ENCODE peak calls at places on chromosome 3, in nine cellular contexts. Z, D, J, R, Q, S, Y, H and G are unnamed samples. For H3K27me3, the result is how much of the 10 kb centered on the place peaks cover.

GRCh38 chr3:23096041-23096440 is 107.1 kb upstream of the UBE2E2 start:
- DNase-seq in Z (no peak), D (no peak), J (no peak), R (no peak), Q (no peak), S (no peak), Y (peak), H (no peak), G (no peak)

GRCh38 chr3:48268936-48269551 is 28.1 kb downstream of the ZNF589 start:
- DNase-seq in Z (no peak), D (no peak), J (peak), R (no peak), Q (no peak), S (no peak), Y (no peak), H (no peak), G (no peak)

GRCh38 chr3:77186319-77186718 is 146.4 kb downstream of the ROBO2 start:
- DNase-seq in Z (no peak), D (no peak), J (no peak), R (no peak), Q (no peak), S (no peak), Y (no peak), H (no peak), G (no peak)

GRCh38 chr3:52232279-52233107 is 6.5 kb downstream of the TWF2 start:
- DNase-seq in Z (peak), D (no peak), J (no peak), R (no peak), Q (no peak), S (peak), Y (peak), H (no peak), G (no peak)

GRCh38 chr3:44525060-44525459 is 29.9 kb upstream of the ZKSCAN7 start:
- DNase-seq in Z (no peak), D (no peak), J (no peak), R (no peak), Q (no peak), S (no peak), Y (no peak), H (no peak), G (no peak)

GRCh38 chr3:142649996-142650693 is 54.0 kb downstream of the PLS1 start:
- DNase-seq in Z (no peak), D (no peak), J (no peak), R (no peak), Q (no peak), S (no peak), Y (no peak), H (no peak), G (no peak)

GRCh38 chr3:133914839-133915600 is 19.3 kb upstream of the RAB6B start:
- DNase-seq in Z (no peak), D (no peak), J (no peak), R (no peak), Q (no peak), S (no peak), Y (no peak), H (no peak), G (no peak)

GRCh38 chr3:16247282-16248058 is 17.3 kb downstream of the DPH3 start:
- DNase-seq in Z (peak), D (peak), J (peak), R (peak), Q (peak), S (peak), Y (peak), H (peak), G (peak)

GRCh38 chr3:122092460-122093165 is 37.5 kb downstream of the CD86 start:
- DNase-seq in Z (peak), D (peak), J (peak), R (peak), Q (peak), S (peak), Y (peak), H (no peak), G (peak)

GRCh38 chr3:188362405-188362831 is 208.5 kb downstream of the LPP start:
- DNase-seq in Z (no peak), D (no peak), J (peak), R (no peak), Q (no peak), S (no peak), Y (no peak), H (no peak), G (no peak)

GRCh38 chr3:129611812-129612349 is 5.4 kb upstream of the PLXND1 start:
- DNase-seq in Z (peak), D (peak), J (no peak), R (no peak), Q (no peak), S (no peak), Y (peak), H (peak), G (peak)

GRCh38 chr3:178001670-178002101 is 534.5 kb upstream of the KCNMB2 start:
- DNase-seq in Z (no peak), D (no peak), J (no peak), R (no peak), Q (no peak), S (no peak), Y (no peak), H (no peak), G (no peak)

GRCh38 chr3:18987070-18987469 is 161.2 kb upstream of the KCNH8 start:
- DNase-seq in Z (no peak), D (no peak), J (no peak), R (no peak), Q (no peak), S (no peak), Y (no peak), H (no peak), G (no peak)

GRCh38 chr3:69102384-69102783 is 17.6 kb downstream of the ARL6IP5 start:
- DNase-seq in Z (no peak), D (no peak), J (no peak), R (no peak), Q (no peak), S (no peak), Y (no peak), H (no peak), G (no peak)

GRCh38 chr3:174986685-174987084 is 127.6 kb downstream of the NAALADL2 start:
- DNase-seq in Z (no peak), D (no peak), J (no peak), R (no peak), Q (no peak), S (no peak), Y (no peak), H (no peak), G (no peak)

GRCh38 chr3:115239717-115240116 is 92.6 kb upstream of the ZBTB20 start:
- DNase-seq in Z (peak), D (no peak), J (peak), R (peak), Q (peak), S (no peak), Y (no peak), H (peak), G (no peak)

GRCh38 chr3:177294221-177294620 is 96.9 kb upstream of the TBL1XR1 start:
- DNase-seq in Z (no peak), D (no peak), J (peak), R (no peak), Q (peak), S (no peak), Y (no peak), H (no peak), G (no peak)

GRCh38 chr3:43012189-43012588 is 33.1 kb downstream of the GASK1A start:
- DNase-seq in Z (no peak), D (no peak), J (no peak), R (no peak), Q (no peak), S (no peak), Y (no peak), H (no peak), G (no peak)

GRCh38 chr3:87359807-87360206 is 83.4 kb upstream of the POU1F1 start:
- DNase-seq in Z (no peak), D (no peak), J (no peak), R (no peak), Q (no peak), S (no peak), Y (no peak), H (no peak), G (no peak)

GRCh38 chr3:16183601-16184270 is 9.3 kb downstream of the GALNT15 start:
- DNase-seq in Z (no peak), D (no peak), J (peak), R (no peak), Q (no peak), S (no peak), Y (no peak), H (no peak), G (no peak)

GRCh38 chr3:133962879-133963278 is 66.8 kb downstream of the SLCO2A1 start:
- DNase-seq in Z (no peak), D (no peak), J (peak), R (no peak), Q (no peak), S (no peak), Y (no peak), H (peak), G (no peak)

GRCh38 chr3:191236635-191237034 is 37.6 kb downstream of the OSTN start:
- DNase-seq in Z (no peak), D (no peak), J (no peak), R (no peak), Q (no peak), S (no peak), Y (no peak), H (no peak), G (no peak)

GRCh38 chr3:197225579-197225978 is 72.8 kb downstream of the DLG1 start:
- DNase-seq in Z (no peak), D (no peak), J (no peak), R (no peak), Q (no peak), S (no peak), Y (no peak), H (no peak), G (no peak)

GRCh38 chr3:79597719-79598118 is 170.1 kb downstream of the ROBO1 start:
- DNase-seq in Z (no peak), D (no peak), J (no peak), R (no peak), Q (no peak), S (no peak), Y (no peak), H (no peak), G (no peak)

GRCh38 chr3:113055201-113055600 is 64.4 kb downstream of the GTPBP8 start:
- DNase-seq in Z (no peak), D (no peak), J (no peak), R (no peak), Q (no peak), S (no peak), Y (no peak), H (no peak), G (no peak)

GRCh38 chr3:154795582-154795981 is 284.5 kb upstream of the MME start:
- DNase-seq in Z (no peak), D (no peak), J (peak), R (no peak), Q (no peak), S (no peak), Y (no peak), H (no peak), G (no peak)

GRCh38 chr3:148657470-148657869 is 40.2 kb upstream of the AGTR1 start:
- DNase-seq in Z (no peak), D (no peak), J (no peak), R (no peak), Q (no peak), S (no peak), Y (no peak), H (no peak), G (no peak)

GRCh38 chr3:17412950-17413530 is 329.4 kb downstream of the TBC1D5 start:
- DNase-seq in Z (no peak), D (no peak), J (peak), R (peak), Q (peak), S (no peak), Y (peak), H (no peak), G (peak)

GRCh38 chr3:143928541-143929255 is 42.9 kb upstream of the DIPK2A start:
- DNase-seq in Z (no peak), D (no peak), J (no peak), R (no peak), Q (no peak), S (no peak), Y (no peak), H (no peak), G (no peak)

DNA sequence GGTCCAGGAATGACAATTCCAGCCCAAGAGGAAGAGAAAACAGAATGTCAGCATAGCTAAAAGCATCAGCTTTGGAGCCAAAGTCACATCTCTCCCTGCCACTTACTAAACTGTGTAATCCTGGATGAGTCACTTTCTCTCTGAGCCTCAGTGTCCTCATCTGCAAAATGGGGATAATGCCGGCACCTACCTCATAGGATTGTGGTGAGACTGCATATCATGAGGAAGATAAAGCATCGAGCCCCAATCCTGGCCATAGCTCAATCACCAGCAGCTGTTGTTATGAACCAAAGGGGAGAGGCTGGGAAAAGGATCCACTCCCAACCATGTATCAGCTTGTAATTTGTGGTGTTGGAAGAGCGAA is 9.1 kb downstream of the SLC6A1 start:
- DNase-seq in Z (no peak), D (no peak), J (no peak), R (no peak), Q (no peak), S (no peak), Y (no peak), H (no peak), G (no peak)
- H3K27me3 ChIP-seq in Z (under half), D (under half), J (under half), R (under half), Q (under half), S (under half), Y (under half), H (under half), G (under half)

DNA sequence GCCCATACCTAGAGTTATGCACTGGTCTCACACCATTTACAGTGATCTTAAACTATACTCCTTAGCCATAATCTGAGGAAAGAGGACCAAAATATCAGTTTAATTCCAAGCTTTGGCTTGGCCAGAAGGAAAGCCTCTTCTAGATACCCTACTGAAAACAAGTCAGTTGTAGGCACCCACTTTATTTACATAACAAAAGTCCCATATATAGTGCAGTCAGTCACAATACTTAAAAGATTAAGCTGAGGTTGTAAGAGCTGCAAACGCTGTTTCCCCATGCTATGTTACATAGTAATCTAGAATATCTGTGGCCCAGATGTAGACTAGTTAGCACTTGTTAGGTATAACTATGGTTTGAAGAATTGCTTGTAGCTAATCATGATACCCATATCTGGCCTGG is 160.3 kb upstream of the SLC2A2 start:
- DNase-seq in Z (no peak), D (no peak), J (no peak), R (no peak), Q (no peak), S (no peak), Y (no peak), H (no peak), G (no peak)
- H3K4me3 ChIP-seq in Z (no peak), D (no peak), J (no peak), R (no peak), Q (no peak), S (no peak), Y (no peak), H (no peak), G (no peak)

GRCh38 chr3:46578973-46579755 is 13.1 kb upstream of the LRRC2 start:
- DNase-seq in Z (no peak), D (no peak), J (no peak), R (no peak), Q (no peak), S (no peak), Y (peak), H (no peak), G (no peak)
- H3K27me3 ChIP-seq in Z (under half), D (under half), J (under half), R (under half), Q (under half), S (under half), Y (under half), H (under half), G (under half)

GRCh38 chr3:105614288-105615030 is 247.8 kb downstream of the ALCAM start:
- DNase-seq in Z (no peak), D (no peak), J (peak), R (no peak), Q (no peak), S (no peak), Y (no peak), H (no peak), G (peak)

GRCh38 chr3:105613120-105613519 is 246.4 kb downstream of the ALCAM start:
- DNase-seq in Z (peak), D (no peak), J (no peak), R (no peak), Q (no peak), S (no peak), Y (no peak), H (no peak), G (no peak)

GRCh38 chr3:105608623-105609022 is 241.9 kb downstream of the ALCAM start:
- DNase-seq in Z (peak), D (no peak), J (peak), R (no peak), Q (peak), S (no peak), Y (no peak), H (no peak), G (no peak)

GRCh38 chr3:105610473-105610872 is 243.8 kb downstream of the ALCAM start:
- DNase-seq in Z (no peak), D (no peak), J (no peak), R (no peak), Q (no peak), S (no peak), Y (no peak), H (no peak), G (no peak)

GRCh38 chr3:105611304-105612192 is 244.8 kb downstream of the ALCAM start:
- DNase-seq in Z (no peak), D (no peak), J (peak), R (no peak), Q (no peak), S (no peak), Y (no peak), H (no peak), G (peak)
- H3K4me3 ChIP-seq in Z (no peak), D (no peak), J (no peak), R (no peak), Q (no peak), S (no peak), Y (no peak), H (no peak), G (no peak)